ENCODE peak calls at places on chromosome 10, in eight cellular contexts. One of them, this sample, is unnamed.

GRCh38 chr10:67539312-67539711 is 156.7 kb downstream of the CTNNA3 start:
- DNase-seq in H7: no peak
- DNase-seq in activated naive CD8-positive, alpha-beta T cell treated with anti-CD3 and anti-CD28 coated beads for 36 hours: no peak
- DNase-seq in AG08396: no peak
- DNase-seq in hepatocyte: peak; percentile 4
- DNase-seq in epithelial cell of esophagus: peak; percentile 17
- DNase-seq in iris pigment epithelial cell: peak; percentile 69
- DNase-seq in HTR-8/SVneo: no peak
- DNase-seq in this sample: no peak

GRCh38 chr10:119443970-119444660 is 98.4 kb downstream of the RGS10 start:
- DNase-seq in activated naive CD8-positive, alpha-beta T cell treated with anti-CD3 and anti-CD28 coated beads for 36 hours: no peak
- DNase-seq in epithelial cell of esophagus: no peak
- DNase-seq in hepatocyte: no peak
- DNase-seq in AG08396: no peak
- DNase-seq in iris pigment epithelial cell: no peak
- DNase-seq in H7: no peak
- DNase-seq in HTR-8/SVneo: no peak
- DNase-seq in this sample: no peak

GRCh38 chr10:34194259-34194658 is 620.8 kb downstream of the PARD3 start:
- DNase-seq in H7: no peak
- DNase-seq in AG08396: peak; percentile 21
- DNase-seq in epithelial cell of esophagus: no peak
- DNase-seq in hepatocyte: peak; percentile 42
- DNase-seq in activated naive CD8-positive, alpha-beta T cell treated with anti-CD3 and anti-CD28 coated beads for 36 hours: no peak
- DNase-seq in iris pigment epithelial cell: peak; percentile 78
- DNase-seq in HTR-8/SVneo: no peak
- DNase-seq in this sample: peak; percentile 78

GRCh38 chr10:97921581-97922377 is 72.1 kb downstream of the GOLGA7B start:
- DNase-seq in AG08396: no peak
- DNase-seq in iris pigment epithelial cell: peak; percentile 1
- DNase-seq in hepatocyte: no peak
- DNase-seq in H7: no peak
- DNase-seq in activated naive CD8-positive, alpha-beta T cell treated with anti-CD3 and anti-CD28 coated beads for 36 hours: no peak
- DNase-seq in HTR-8/SVneo: no peak
- DNase-seq in epithelial cell of esophagus: no peak
- DNase-seq in this sample: peak; percentile 25

GRCh38 chr10:4303045-4303444 is 518.0 kb upstream of the KLF6 start:
- DNase-seq in AG08396: no peak
- DNase-seq in activated naive CD8-positive, alpha-beta T cell treated with anti-CD3 and anti-CD28 coated beads for 36 hours: no peak
- DNase-seq in epithelial cell of esophagus: peak; percentile 39
- DNase-seq in iris pigment epithelial cell: peak; percentile 51
- DNase-seq in H7: no peak
- DNase-seq in hepatocyte: peak; percentile 15
- DNase-seq in HTR-8/SVneo: no peak
- DNase-seq in this sample: peak; percentile 43

GRCh38 chr10:13767721-13768178 is 181.0 kb downstream of the PRPF18 start:
- DNase-seq in H7: no peak
- DNase-seq in AG08396: no peak
- DNase-seq in activated naive CD8-positive, alpha-beta T cell treated with anti-CD3 and anti-CD28 coated beads for 36 hours: no peak
- DNase-seq in HTR-8/SVneo: no peak
- DNase-seq in hepatocyte: no peak
- DNase-seq in epithelial cell of esophagus: no peak
- DNase-seq in iris pigment epithelial cell: no peak
- DNase-seq in this sample: no peak

GRCh38 chr10:116041948-116042347 is 231.1 kb downstream of the GFRA1 start:
- DNase-seq in activated naive CD8-positive, alpha-beta T cell treated with anti-CD3 and anti-CD28 coated beads for 36 hours: no peak
- DNase-seq in epithelial cell of esophagus: no peak
- DNase-seq in HTR-8/SVneo: no peak
- DNase-seq in hepatocyte: no peak
- DNase-seq in H7: no peak
- DNase-seq in iris pigment epithelial cell: no peak
- DNase-seq in AG08396: no peak
- DNase-seq in this sample: no peak

GRCh38 chr10:12221323-12222298 is 25.6 kb downstream of the CDC123 start:
- DNase-seq in activated naive CD8-positive, alpha-beta T cell treated with anti-CD3 and anti-CD28 coated beads for 36 hours: no peak
- DNase-seq in epithelial cell of esophagus: peak; percentile 73
- DNase-seq in H7: no peak
- DNase-seq in iris pigment epithelial cell: peak; percentile 55
- DNase-seq in hepatocyte: no peak
- DNase-seq in AG08396: peak; percentile 12
- DNase-seq in HTR-8/SVneo: peak; percentile 11
- DNase-seq in this sample: no peak

GRCh38 chr10:119762805-119763798 is 37.3 kb downstream of the INPP5F start:
- DNase-seq in iris pigment epithelial cell: peak; percentile 61
- DNase-seq in epithelial cell of esophagus: no peak
- DNase-seq in HTR-8/SVneo: no peak
- DNase-seq in H7: no peak
- DNase-seq in AG08396: no peak
- DNase-seq in activated naive CD8-positive, alpha-beta T cell treated with anti-CD3 and anti-CD28 coated beads for 36 hours: no peak
- DNase-seq in hepatocyte: no peak
- DNase-seq in this sample: no peak

GRCh38 chr10:36026656-36027390 is 384.7 kb upstream of the FZD8 start:
- DNase-seq in iris pigment epithelial cell: no peak
- DNase-seq in AG08396: no peak
- DNase-seq in epithelial cell of esophagus: no peak
- DNase-seq in HTR-8/SVneo: no peak
- DNase-seq in hepatocyte: no peak
- DNase-seq in H7: no peak
- DNase-seq in activated naive CD8-positive, alpha-beta T cell treated with anti-CD3 and anti-CD28 coated beads for 36 hours: no peak
- DNase-seq in this sample: no peak

GRCh38 chr10:77837248-77837924 is 89.2 kb downstream of the DLG5 start:
- DNase-seq in activated naive CD8-positive, alpha-beta T cell treated with anti-CD3 and anti-CD28 coated beads for 36 hours: peak; percentile 69
- DNase-seq in HTR-8/SVneo: peak; percentile 38
- DNase-seq in AG08396: peak; percentile 41
- DNase-seq in iris pigment epithelial cell: peak; percentile 79
- DNase-seq in H7: peak; percentile 94
- DNase-seq in hepatocyte: no peak
- DNase-seq in epithelial cell of esophagus: peak; percentile 75
- DNase-seq in this sample: peak; percentile 70

GRCh38 chr10:127034790-127035189 is 129.6 kb downstream of the DOCK1 start:
- DNase-seq in activated naive CD8-positive, alpha-beta T cell treated with anti-CD3 and anti-CD28 coated beads for 36 hours: no peak
- DNase-seq in hepatocyte: no peak
- DNase-seq in H7: no peak
- DNase-seq in epithelial cell of esophagus: no peak
- DNase-seq in iris pigment epithelial cell: no peak
- DNase-seq in HTR-8/SVneo: no peak
- DNase-seq in AG08396: no peak
- DNase-seq in this sample: no peak